ENCODE peak calls at places on chromosome 1, in ten cellular contexts. One of them, this sample, is unnamed.

GRCh38 chr1:162977944-162978568 is 91.1 kb upstream of the RGS4 start:
- DNase-seq in endodermal cell: no peak
- DNase-seq in AG09319: peak; percentile 25
- DNase-seq in GM06990: no peak
- DNase-seq in ovary: no peak
- DNase-seq in OCI-LY7: no peak
- DNase-seq in IMR-90: no peak
- DNase-seq in RWPE1: no peak
- DNase-seq in cardiac fibroblast: no peak
- DNase-seq in Caco-2: no peak
- DNase-seq in this sample: no peak

GRCh38 chr1:197444754-197445153 is 176.7 kb downstream of the CRB1 start:
- DNase-seq in endodermal cell: no peak
- DNase-seq in AG09319: no peak
- DNase-seq in GM06990: no peak
- DNase-seq in ovary: no peak
- DNase-seq in OCI-LY7: no peak
- DNase-seq in IMR-90: peak; percentile 15
- DNase-seq in RWPE1: no peak
- DNase-seq in cardiac fibroblast: peak; percentile 74
- DNase-seq in Caco-2: no peak
- DNase-seq in this sample: no peak

GRCh38 chr1:41868241-41868953 is 50.3 kb downstream of the HIVEP3 start:
- DNase-seq in endodermal cell: no peak
- DNase-seq in AG09319: no peak
- DNase-seq in GM06990: peak; percentile 47
- DNase-seq in ovary: no peak
- DNase-seq in OCI-LY7: peak; percentile 34
- DNase-seq in IMR-90: no peak
- DNase-seq in RWPE1: no peak
- DNase-seq in cardiac fibroblast: no peak
- DNase-seq in Caco-2: no peak
- DNase-seq in this sample: no peak

GRCh38 chr1:32181563-32181962 is 2.1 kb downstream of the TXLNA start:
- DNase-seq in endodermal cell: no peak
- DNase-seq in AG09319: no peak
- DNase-seq in GM06990: no peak
- DNase-seq in ovary: no peak
- DNase-seq in OCI-LY7: no peak
- DNase-seq in IMR-90: no peak
- DNase-seq in RWPE1: no peak
- DNase-seq in cardiac fibroblast: no peak
- DNase-seq in Caco-2: no peak
- DNase-seq in this sample: no peak

GRCh38 chr1:57325117-57325516 is 98.7 kb downstream of the DAB1 start:
- DNase-seq in endodermal cell: no peak
- DNase-seq in AG09319: no peak
- DNase-seq in GM06990: no peak
- DNase-seq in ovary: no peak
- DNase-seq in OCI-LY7: no peak
- DNase-seq in IMR-90: no peak
- DNase-seq in RWPE1: no peak
- DNase-seq in cardiac fibroblast: no peak
- DNase-seq in Caco-2: no peak
- DNase-seq in this sample: no peak

GRCh38 chr1:2597441-2598328 is 11.1 kb downstream of the PRXL2B start:
- DNase-seq in endodermal cell: peak; percentile 42
- DNase-seq in AG09319: no peak
- DNase-seq in GM06990: no peak
- DNase-seq in ovary: no peak
- DNase-seq in OCI-LY7: no peak
- DNase-seq in IMR-90: no peak
- DNase-seq in RWPE1: no peak
- DNase-seq in cardiac fibroblast: no peak
- DNase-seq in Caco-2: no peak
- DNase-seq in this sample: no peak

GRCh38 chr1:117861694-117862093 is 67.7 kb downstream of the GDAP2 start:
- DNase-seq in endodermal cell: no peak
- DNase-seq in AG09319: no peak
- DNase-seq in GM06990: no peak
- DNase-seq in ovary: no peak
- DNase-seq in OCI-LY7: no peak
- DNase-seq in IMR-90: no peak
- DNase-seq in RWPE1: no peak
- DNase-seq in cardiac fibroblast: no peak
- DNase-seq in Caco-2: no peak
- DNase-seq in this sample: no peak

GRCh38 chr1:39955547-39956539 is 898 bp downstream of the MFSD2A start:
- DNase-seq in endodermal cell: peak; percentile 64
- DNase-seq in AG09319: no peak
- DNase-seq in GM06990: peak; percentile 70
- DNase-seq in ovary: no peak
- DNase-seq in OCI-LY7: peak; percentile 75
- DNase-seq in IMR-90: peak; percentile 49
- DNase-seq in RWPE1: peak; percentile 75
- DNase-seq in cardiac fibroblast: peak; percentile 44
- DNase-seq in Caco-2: no peak
- DNase-seq in this sample: peak; percentile 40

GRCh38 chr1:201653238-201653637 is 114.3 kb downstream of the NAV1 start:
- DNase-seq in endodermal cell: no peak
- DNase-seq in AG09319: no peak
- DNase-seq in GM06990: no peak
- DNase-seq in ovary: no peak
- DNase-seq in OCI-LY7: peak; percentile 64
- DNase-seq in IMR-90: no peak
- DNase-seq in RWPE1: no peak
- DNase-seq in cardiac fibroblast: no peak
- DNase-seq in Caco-2: no peak
- DNase-seq in this sample: no peak

GRCh38 chr1:192491804-192492554 is 83.6 kb upstream of the RGS1 start:
- DNase-seq in endodermal cell: no peak
- DNase-seq in AG09319: no peak
- DNase-seq in GM06990: no peak
- DNase-seq in ovary: no peak
- DNase-seq in OCI-LY7: no peak
- DNase-seq in IMR-90: peak; percentile 45
- DNase-seq in RWPE1: no peak
- DNase-seq in cardiac fibroblast: peak; percentile 20
- DNase-seq in Caco-2: no peak
- DNase-seq in this sample: no peak

DNA sequence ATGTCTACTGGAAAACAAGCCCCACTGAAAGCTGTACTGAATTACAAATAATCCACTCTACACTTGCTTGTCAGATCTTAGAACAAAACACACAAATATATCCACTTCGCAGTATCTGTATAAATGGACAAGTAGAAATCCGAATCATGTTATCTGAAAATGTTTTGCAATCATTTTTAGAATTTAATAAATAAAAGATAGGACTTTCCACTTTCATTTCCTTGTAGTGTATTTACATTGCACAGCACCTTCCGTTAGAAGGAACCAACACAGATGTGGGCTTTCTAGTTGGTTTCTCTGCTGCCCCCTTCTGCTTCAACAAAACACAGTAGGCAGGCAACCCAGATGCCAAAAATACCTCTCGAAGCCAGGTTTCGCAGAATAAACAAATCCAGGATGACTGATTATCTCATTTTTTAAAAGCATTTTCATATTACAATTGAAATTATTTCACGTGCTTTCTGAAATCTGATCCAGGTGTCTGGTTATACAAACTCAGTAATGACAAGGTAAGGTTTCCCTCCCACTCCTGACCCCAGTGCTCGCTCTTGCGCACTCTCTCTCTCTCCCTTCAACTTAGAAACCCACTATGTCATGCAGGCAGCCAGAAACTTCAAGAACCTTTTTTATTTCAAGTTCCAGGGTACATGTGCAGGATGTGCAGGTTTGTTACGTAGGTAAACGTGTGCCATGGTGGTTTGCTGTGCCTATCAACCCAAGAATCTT is 389.9 kb downstream of the SMYD3 start:
- DNase-seq in endodermal cell: peak; percentile 75
- DNase-seq in AG09319: peak; percentile 20
- DNase-seq in GM06990: peak; percentile 19
- DNase-seq in ovary: no peak
- DNase-seq in OCI-LY7: peak; percentile 21
- DNase-seq in IMR-90: peak; percentile 64
- DNase-seq in RWPE1: peak; percentile 13
- DNase-seq in cardiac fibroblast: peak; percentile 69
- DNase-seq in Caco-2: peak; percentile 49
- DNase-seq in this sample: peak; percentile 33
- TF ChIP-seq CTCF in endodermal cell: peak; percentile 80
- TF ChIP-seq CTCF in AG09319: peak; percentile 60
- TF ChIP-seq CTCF in GM06990: peak; percentile 57
- TF ChIP-seq CTCF in ovary: no peak
- TF ChIP-seq CTCF in OCI-LY7: no peak
- TF ChIP-seq CTCF in IMR-90: peak; percentile 55
- TF ChIP-seq CTCF in RWPE1: no peak
- TF ChIP-seq CTCF in cardiac fibroblast: peak; percentile 58
- TF ChIP-seq CTCF in Caco-2: peak; percentile 32
- TF ChIP-seq CTCF in this sample: peak; percentile 58

GRCh38 chr1:66996018-66996682 is 57.8 kb downstream of the SLC35D1 start:
- DNase-seq in endodermal cell: peak; percentile 87
- DNase-seq in AG09319: no peak
- DNase-seq in GM06990: peak; percentile 49
- DNase-seq in ovary: peak; percentile 48
- DNase-seq in OCI-LY7: peak; percentile 85
- DNase-seq in IMR-90: peak; percentile 77
- DNase-seq in RWPE1: peak; percentile 38
- DNase-seq in cardiac fibroblast: peak; percentile 85
- DNase-seq in Caco-2: peak; percentile 42
- DNase-seq in this sample: peak; percentile 49
- TF ChIP-seq CTCF in endodermal cell: peak; percentile 87
- TF ChIP-seq CTCF in AG09319: peak; percentile 87
- TF ChIP-seq CTCF in GM06990: peak; percentile 80
- TF ChIP-seq CTCF in ovary: peak; percentile 36
- TF ChIP-seq CTCF in OCI-LY7: peak; percentile 97
- TF ChIP-seq CTCF in IMR-90: peak; percentile 90
- TF ChIP-seq CTCF in RWPE1: peak; percentile 83
- TF ChIP-seq CTCF in cardiac fibroblast: peak; percentile 89
- TF ChIP-seq CTCF in Caco-2: peak; percentile 43
- TF ChIP-seq CTCF in this sample: peak; percentile 68

GRCh38 chr1:115461526-115461925 is 123.5 kb upstream of the NGF start:
- DNase-seq in endodermal cell: no peak
- DNase-seq in AG09319: no peak
- DNase-seq in GM06990: no peak
- DNase-seq in ovary: no peak
- DNase-seq in OCI-LY7: no peak
- DNase-seq in IMR-90: no peak
- DNase-seq in RWPE1: no peak
- DNase-seq in cardiac fibroblast: no peak
- DNase-seq in Caco-2: no peak
- DNase-seq in this sample: no peak

GRCh38 chr1:115466433-115466832 is 128.4 kb upstream of the NGF start:
- DNase-seq in endodermal cell: peak; percentile 63
- DNase-seq in AG09319: no peak
- DNase-seq in GM06990: no peak
- DNase-seq in ovary: no peak
- DNase-seq in OCI-LY7: no peak
- DNase-seq in IMR-90: no peak
- DNase-seq in RWPE1: no peak
- DNase-seq in cardiac fibroblast: peak; percentile 18
- DNase-seq in Caco-2: no peak
- DNase-seq in this sample: no peak

GRCh38 chr1:115465802-115466363 is 127.8 kb upstream of the NGF start:
- DNase-seq in endodermal cell: peak; percentile 46
- DNase-seq in AG09319: no peak
- DNase-seq in GM06990: no peak
- DNase-seq in ovary: no peak
- DNase-seq in OCI-LY7: no peak
- DNase-seq in IMR-90: no peak
- DNase-seq in RWPE1: no peak
- DNase-seq in cardiac fibroblast: no peak
- DNase-seq in Caco-2: no peak
- DNase-seq in this sample: no peak

GRCh38 chr1:115462677-115463076 is 124.6 kb upstream of the NGF start:
- DNase-seq in endodermal cell: no peak
- DNase-seq in AG09319: no peak
- DNase-seq in GM06990: no peak
- DNase-seq in ovary: no peak
- DNase-seq in OCI-LY7: peak; percentile 74
- DNase-seq in IMR-90: no peak
- DNase-seq in RWPE1: no peak
- DNase-seq in cardiac fibroblast: no peak
- DNase-seq in Caco-2: no peak
- DNase-seq in this sample: no peak

GRCh38 chr1:115463347-115463746 is 125.3 kb upstream of the NGF start:
- DNase-seq in endodermal cell: no peak
- DNase-seq in AG09319: no peak
- DNase-seq in GM06990: no peak
- DNase-seq in ovary: no peak
- DNase-seq in OCI-LY7: peak; percentile 14
- DNase-seq in IMR-90: no peak
- DNase-seq in RWPE1: no peak
- DNase-seq in cardiac fibroblast: no peak
- DNase-seq in Caco-2: peak; percentile 27
- DNase-seq in this sample: no peak
- TF ChIP-seq CTCF in endodermal cell: peak; percentile 56
- TF ChIP-seq CTCF in AG09319: no peak
- TF ChIP-seq CTCF in GM06990: no peak
- TF ChIP-seq CTCF in ovary: no peak
- TF ChIP-seq CTCF in OCI-LY7: peak; percentile 37
- TF ChIP-seq CTCF in IMR-90: peak; percentile 19
- TF ChIP-seq CTCF in RWPE1: no peak
- TF ChIP-seq CTCF in cardiac fibroblast: no peak
- TF ChIP-seq CTCF in Caco-2: no peak
- TF ChIP-seq CTCF in this sample: no peak

GRCh38 chr1:207995576-207995975 is 84.7 kb upstream of the CD34 start:
- DNase-seq in endodermal cell: peak; percentile 31
- DNase-seq in AG09319: no peak
- DNase-seq in GM06990: no peak
- DNase-seq in ovary: no peak
- DNase-seq in OCI-LY7: no peak
- DNase-seq in IMR-90: no peak
- DNase-seq in RWPE1: no peak
- DNase-seq in cardiac fibroblast: no peak
- DNase-seq in Caco-2: no peak
- DNase-seq in this sample: no peak

GRCh38 chr1:207996632-207997031 is 85.7 kb upstream of the CD34 start:
- DNase-seq in endodermal cell: peak; percentile 12
- DNase-seq in AG09319: no peak
- DNase-seq in GM06990: no peak
- DNase-seq in ovary: no peak
- DNase-seq in OCI-LY7: no peak
- DNase-seq in IMR-90: no peak
- DNase-seq in RWPE1: no peak
- DNase-seq in cardiac fibroblast: no peak
- DNase-seq in Caco-2: no peak
- DNase-seq in this sample: no peak

GRCh38 chr1:207999274-207999915 is 88.5 kb upstream of the CD34 start:
- DNase-seq in endodermal cell: peak; percentile 20
- DNase-seq in AG09319: no peak
- DNase-seq in GM06990: no peak
- DNase-seq in ovary: no peak
- DNase-seq in OCI-LY7: no peak
- DNase-seq in IMR-90: no peak
- DNase-seq in RWPE1: no peak
- DNase-seq in cardiac fibroblast: no peak
- DNase-seq in Caco-2: no peak
- DNase-seq in this sample: no peak

GRCh38 chr1:207998691-207999090 is 87.8 kb upstream of the CD34 start:
- DNase-seq in endodermal cell: peak; percentile 65
- DNase-seq in AG09319: no peak
- DNase-seq in GM06990: no peak
- DNase-seq in ovary: no peak
- DNase-seq in OCI-LY7: no peak
- DNase-seq in IMR-90: no peak
- DNase-seq in RWPE1: no peak
- DNase-seq in cardiac fibroblast: no peak
- DNase-seq in Caco-2: no peak
- DNase-seq in this sample: no peak

GRCh38 chr1:207997486-207998268 is 86.8 kb upstream of the CD34 start:
- DNase-seq in endodermal cell: peak; percentile 91
- DNase-seq in AG09319: no peak
- DNase-seq in GM06990: no peak
- DNase-seq in ovary: peak; percentile 87
- DNase-seq in OCI-LY7: peak; percentile 48
- DNase-seq in IMR-90: peak; percentile 68
- DNase-seq in RWPE1: peak; percentile 68
- DNase-seq in cardiac fibroblast: peak; percentile 85
- DNase-seq in Caco-2: peak; percentile 70
- DNase-seq in this sample: peak; percentile 72
- TF ChIP-seq CTCF in endodermal cell: peak; percentile 94
- TF ChIP-seq CTCF in AG09319: peak; percentile 86
- TF ChIP-seq CTCF in GM06990: peak; percentile 89
- TF ChIP-seq CTCF in ovary: peak; percentile 59
- TF ChIP-seq CTCF in OCI-LY7: peak; percentile 88
- TF ChIP-seq CTCF in IMR-90: peak; percentile 70
- TF ChIP-seq CTCF in RWPE1: peak; percentile 77
- TF ChIP-seq CTCF in cardiac fibroblast: peak; percentile 86
- TF ChIP-seq CTCF in Caco-2: peak; percentile 84
- TF ChIP-seq CTCF in this sample: peak; percentile 69

This sample was measured in nephron progenitor cell.